ENCODE peak calls at places on chromosomes 11 and 22, in five cellular contexts. One of them, this sample, is unnamed.

GRCh38 chr11:71097506-71098240 is 154.7 kb downstream of the SHANK2 start:
- DNase-seq in activated naive CD4-positive, alpha-beta T cell: no peak
- DNase-seq in RPMI7951: no peak
- DNase-seq in endothelial cell: no peak
- DNase-seq in glutamatergic neuron: no peak
- DNase-seq in this sample: no peak

GRCh38 chr11:106420048-106420665 is 342.7 kb downstream of the AASDHPPT start:
- DNase-seq in activated naive CD4-positive, alpha-beta T cell: no peak
- DNase-seq in RPMI7951: no peak
- DNase-seq in endothelial cell: no peak
- DNase-seq in glutamatergic neuron: no peak
- DNase-seq in this sample: no peak

GRCh38 chr11:46888636-46889035 is 29.7 kb downstream of the LRP4 start:
- DNase-seq in activated naive CD4-positive, alpha-beta T cell: no peak
- DNase-seq in RPMI7951: no peak
- DNase-seq in endothelial cell: no peak
- DNase-seq in glutamatergic neuron: no peak
- DNase-seq in this sample: no peak

GRCh38 chr11:106457727-106458126 is 380.3 kb downstream of the AASDHPPT start:
- DNase-seq in activated naive CD4-positive, alpha-beta T cell: no peak
- DNase-seq in RPMI7951: peak
- DNase-seq in endothelial cell: no peak
- DNase-seq in glutamatergic neuron: no peak
- DNase-seq in this sample: peak

GRCh38 chr11:33944693-33945424 is 53.0 kb upstream of the LMO2 start:
- DNase-seq in activated naive CD4-positive, alpha-beta T cell: no peak
- DNase-seq in RPMI7951: no peak
- DNase-seq in endothelial cell: no peak
- DNase-seq in glutamatergic neuron: no peak
- DNase-seq in this sample: no peak

GRCh38 chr11:63560506-63561179 is 2.5 kb downstream of the PLAAT2 start:
- DNase-seq in activated naive CD4-positive, alpha-beta T cell: no peak
- DNase-seq in RPMI7951: no peak
- DNase-seq in endothelial cell: no peak
- DNase-seq in glutamatergic neuron: no peak
- DNase-seq in this sample: peak

GRCh38 chr22:19703869-19704268 is 10.4 kb upstream of the SEPTIN5 start:
- DNase-seq in activated naive CD4-positive, alpha-beta T cell: no peak
- DNase-seq in RPMI7951: no peak
- DNase-seq in endothelial cell: no peak
- DNase-seq in glutamatergic neuron: no peak
- DNase-seq in this sample: no peak

GRCh38 chr11:8593455-8593854 is 573 bp downstream of the STK33 start:
- DNase-seq in activated naive CD4-positive, alpha-beta T cell: no peak
- DNase-seq in RPMI7951: no peak
- DNase-seq in endothelial cell: no peak
- DNase-seq in glutamatergic neuron: no peak
- DNase-seq in this sample: no peak

GRCh38 chr11:27139742-27140141 is 99.1 kb downstream of the BBOX1 start:
- DNase-seq in activated naive CD4-positive, alpha-beta T cell: no peak
- DNase-seq in RPMI7951: no peak
- DNase-seq in endothelial cell: no peak
- DNase-seq in glutamatergic neuron: no peak
- DNase-seq in this sample: no peak

GRCh38 chr22:27201741-27202140 is 544.4 kb downstream of the MIAT start:
- DNase-seq in activated naive CD4-positive, alpha-beta T cell: no peak
- DNase-seq in RPMI7951: no peak
- DNase-seq in endothelial cell: no peak
- DNase-seq in glutamatergic neuron: no peak
- DNase-seq in this sample: no peak

GRCh38 chr11:43905788-43906187 is 25.2 kb downstream of the ALKBH3 start:
- DNase-seq in activated naive CD4-positive, alpha-beta T cell: no peak
- DNase-seq in RPMI7951: peak
- DNase-seq in endothelial cell: peak
- DNase-seq in glutamatergic neuron: no peak
- DNase-seq in this sample: no peak

GRCh38 chr11:102382384-102382783 is 35.4 kb downstream of the BIRC2 start:
- DNase-seq in activated naive CD4-positive, alpha-beta T cell: no peak
- DNase-seq in RPMI7951: no peak
- DNase-seq in endothelial cell: no peak
- DNase-seq in glutamatergic neuron: no peak
- DNase-seq in this sample: no peak

GRCh38 chr22:48112687-48113521 is 1350.5 kb downstream of the TBC1D22A start:
- DNase-seq in activated naive CD4-positive, alpha-beta T cell: no peak
- DNase-seq in RPMI7951: peak
- DNase-seq in endothelial cell: no peak
- DNase-seq in glutamatergic neuron: no peak
- DNase-seq in this sample: no peak

GRCh38 chr22:37891926-37892325 is 14.2 kb upstream of the MICALL1 start:
- DNase-seq in activated naive CD4-positive, alpha-beta T cell: no peak
- DNase-seq in RPMI7951: no peak
- DNase-seq in endothelial cell: no peak
- DNase-seq in glutamatergic neuron: no peak
- DNase-seq in this sample: no peak

GRCh38 chr11:118908931-118909618 is 16.7 kb downstream of the BCL9L start:
- DNase-seq in activated naive CD4-positive, alpha-beta T cell: no peak
- DNase-seq in RPMI7951: peak
- DNase-seq in endothelial cell: no peak
- DNase-seq in glutamatergic neuron: peak
- DNase-seq in this sample: peak

GRCh38 chr11:26204110-26204509 is 127.8 kb upstream of the ANO3 start:
- DNase-seq in activated naive CD4-positive, alpha-beta T cell: no peak
- DNase-seq in RPMI7951: no peak
- DNase-seq in endothelial cell: no peak
- DNase-seq in glutamatergic neuron: no peak
- DNase-seq in this sample: no peak

GRCh38 chr11:46106530-46107407 is 14.5 kb downstream of the PHF21A start:
- DNase-seq in activated naive CD4-positive, alpha-beta T cell: no peak
- DNase-seq in RPMI7951: no peak
- DNase-seq in endothelial cell: no peak
- DNase-seq in glutamatergic neuron: no peak
- DNase-seq in this sample: peak

GRCh38 chr22:32994046-32994827 is 63.9 kb downstream of the SYN3 start:
- DNase-seq in activated naive CD4-positive, alpha-beta T cell: no peak
- DNase-seq in RPMI7951: no peak
- DNase-seq in endothelial cell: no peak
- DNase-seq in glutamatergic neuron: no peak
- DNase-seq in this sample: no peak

GRCh38 chr11:68186061-68186460 is 27.0 kb downstream of the KMT5B start:
- DNase-seq in activated naive CD4-positive, alpha-beta T cell: no peak
- DNase-seq in RPMI7951: no peak
- DNase-seq in endothelial cell: no peak
- DNase-seq in glutamatergic neuron: no peak
- DNase-seq in this sample: no peak

GRCh38 chr11:33448461-33449130 is 191.4 kb downstream of the HIPK3 start:
- DNase-seq in activated naive CD4-positive, alpha-beta T cell: no peak
- DNase-seq in RPMI7951: peak
- DNase-seq in endothelial cell: no peak
- DNase-seq in glutamatergic neuron: no peak
- DNase-seq in this sample: no peak

GRCh38 chr11:115078461-115079438 is 400.4 kb downstream of the NXPE2 start:
- DNase-seq in activated naive CD4-positive, alpha-beta T cell: no peak
- DNase-seq in RPMI7951: no peak
- DNase-seq in endothelial cell: no peak
- DNase-seq in glutamatergic neuron: no peak
- DNase-seq in this sample: no peak

GRCh38 chr11:2314525-2315394 is 12.9 kb downstream of the TSPAN32 start:
- DNase-seq in activated naive CD4-positive, alpha-beta T cell: no peak
- DNase-seq in RPMI7951: peak
- DNase-seq in endothelial cell: no peak
- DNase-seq in glutamatergic neuron: no peak
- DNase-seq in this sample: no peak

GRCh38 chr11:129372609-129373488 is 2.8 kb upstream of the BARX2 start:
- DNase-seq in activated naive CD4-positive, alpha-beta T cell: no peak
- DNase-seq in RPMI7951: no peak
- DNase-seq in endothelial cell: peak
- DNase-seq in glutamatergic neuron: peak
- DNase-seq in this sample: no peak

GRCh38 chr11:38384568-38384967 is 1786.5 kb upstream of the RAG2 start:
- DNase-seq in activated naive CD4-positive, alpha-beta T cell: no peak
- DNase-seq in RPMI7951: no peak
- DNase-seq in endothelial cell: no peak
- DNase-seq in glutamatergic neuron: no peak
- DNase-seq in this sample: peak

GRCh38 chr22:48434868-48435250 is 1392.8 kb downstream of the BRD1 start:
- DNase-seq in activated naive CD4-positive, alpha-beta T cell: no peak
- DNase-seq in RPMI7951: no peak
- DNase-seq in endothelial cell: no peak
- DNase-seq in glutamatergic neuron: no peak
- DNase-seq in this sample: no peak

This sample was measured in LHCN-M2.